ENCODE peak calls at places on chromosomes 5 and 9, in four cellular contexts. One of them, this sample, is unnamed.

GRCh38 chr9:3361115-3361514 is 164.7 kb downstream of the RFX3 start:
- DNase-seq in HL-60: no peak
- DNase-seq in K562: no peak
- DNase-seq in GM12878: no peak
- DNase-seq in this sample: no peak

GRCh38 chr5:111070272-111071134 is 1.0 kb upstream of the TSLP start:
- DNase-seq in HL-60: no peak
- DNase-seq in K562: no peak
- DNase-seq in GM12878: no peak
- DNase-seq in this sample: no peak

GRCh38 chr5:109141499-109142200 is 268.1 kb downstream of the PJA2 start:
- DNase-seq in HL-60: no peak
- DNase-seq in GM12878: no peak
- DNase-seq in K562: no peak
- DNase-seq in this sample: no peak

GRCh38 chr9:136437430-136437829 is 2.2 kb downstream of the INPP5E start:
- DNase-seq in K562: no peak
- DNase-seq in GM12878: no peak
- DNase-seq in HL-60: no peak
- DNase-seq in this sample: no peak

GRCh38 chr5:3780907-3781306 is 185.3 kb downstream of the IRX1 start:
- DNase-seq in HL-60: no peak
- DNase-seq in K562: no peak
- DNase-seq in GM12878: no peak
- DNase-seq in this sample: no peak

GRCh38 chr5:60960591-60960990 is 15.6 kb downstream of the NDUFAF2 start:
- DNase-seq in K562: no peak
- DNase-seq in GM12878: no peak
- DNase-seq in HL-60: no peak
- DNase-seq in this sample: no peak

GRCh38 chr5:154179846-154180710 is 10.5 kb upstream of the GALNT10 start:
- DNase-seq in K562: peak
- DNase-seq in GM12878: no peak
- DNase-seq in HL-60: no peak
- DNase-seq in this sample: no peak

GRCh38 chr5:16515532-16515931 is 49.9 kb upstream of the ZNF622 start:
- DNase-seq in HL-60: no peak
- DNase-seq in GM12878: no peak
- DNase-seq in K562: no peak
- DNase-seq in this sample: no peak

GRCh38 chr5:58261605-58262004 is 198.3 kb downstream of the PLK2 start:
- DNase-seq in GM12878: no peak
- DNase-seq in HL-60: no peak
- DNase-seq in K562: no peak
- DNase-seq in this sample: no peak

GRCh38 chr5:181211208-181211607 is 6.2 kb upstream of the TRIM7 start:
- DNase-seq in HL-60: no peak
- DNase-seq in K562: peak
- DNase-seq in GM12878: no peak
- DNase-seq in this sample: no peak

GRCh38 chr5:65468633-65469032 is 13.1 kb downstream of the ADAMTS6 start:
- DNase-seq in HL-60: no peak
- DNase-seq in GM12878: no peak
- DNase-seq in K562: no peak
- DNase-seq in this sample: no peak

GRCh38 chr5:173326501-173326960 is 1.7 kb downstream of the STC2 start:
- DNase-seq in HL-60: no peak
- DNase-seq in K562: peak
- DNase-seq in GM12878: no peak
- DNase-seq in this sample: no peak

GRCh38 chr5:141501805-141502204 is 12.9 kb downstream of the PCDHGC5 start:
- DNase-seq in K562: no peak
- DNase-seq in GM12878: no peak
- DNase-seq in HL-60: no peak
- DNase-seq in this sample: no peak

GRCh38 chr5:139668064-139668880 is 20.1 kb downstream of the CXXC5 start:
- DNase-seq in K562: peak
- DNase-seq in GM12878: no peak
- DNase-seq in HL-60: no peak
- DNase-seq in this sample: no peak

GRCh38 chr5:178781936-178782335 is 51.5 kb upstream of the ZNF354A start:
- DNase-seq in HL-60: no peak
- DNase-seq in GM12878: no peak
- DNase-seq in K562: no peak
- DNase-seq in this sample: no peak

GRCh38 chr5:23419115-23419514 is 88.3 kb upstream of the PRDM9 start:
- DNase-seq in HL-60: no peak
- DNase-seq in K562: no peak
- DNase-seq in GM12878: no peak
- DNase-seq in this sample: no peak

GRCh38 chr5:44842491-44843282 is 33.9 kb downstream of the MRPS30 start:
- DNase-seq in HL-60: no peak
- DNase-seq in GM12878: no peak
- DNase-seq in K562: no peak
- DNase-seq in this sample: no peak

DNA sequence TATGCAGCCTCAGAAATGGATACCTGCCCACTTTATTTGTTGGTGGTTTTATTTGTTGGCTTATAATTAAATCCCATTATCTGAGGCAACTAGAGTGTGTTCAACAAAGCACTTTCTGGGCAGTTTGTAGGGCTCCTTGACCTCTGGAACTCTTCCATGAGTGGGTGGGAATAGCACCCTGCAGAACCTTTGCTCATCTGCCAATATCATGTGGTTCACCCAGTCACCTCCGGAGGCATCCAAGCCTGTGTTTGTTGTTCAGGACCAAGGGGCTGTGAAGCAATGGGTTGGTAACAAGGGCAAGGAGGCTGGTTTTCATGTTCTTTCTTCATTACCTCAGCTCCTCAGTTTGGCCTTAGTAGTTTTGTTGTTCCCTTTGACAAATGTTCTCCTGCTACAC is 314.0 kb downstream of the NDUFS4 start:
- DNase-seq in K562: peak
- DNase-seq in GM12878: no peak
- DNase-seq in HL-60: no peak
- DNase-seq in this sample: no peak
- TF ChIP-seq POLR2AphosphoS5 in K562: no peak
- TF ChIP-seq POLR2AphosphoS5 in GM12878: no peak
- TF ChIP-seq POLR2AphosphoS5 in HL-60: no peak
- TF ChIP-seq POLR2AphosphoS5 in this sample: no peak

DNA sequence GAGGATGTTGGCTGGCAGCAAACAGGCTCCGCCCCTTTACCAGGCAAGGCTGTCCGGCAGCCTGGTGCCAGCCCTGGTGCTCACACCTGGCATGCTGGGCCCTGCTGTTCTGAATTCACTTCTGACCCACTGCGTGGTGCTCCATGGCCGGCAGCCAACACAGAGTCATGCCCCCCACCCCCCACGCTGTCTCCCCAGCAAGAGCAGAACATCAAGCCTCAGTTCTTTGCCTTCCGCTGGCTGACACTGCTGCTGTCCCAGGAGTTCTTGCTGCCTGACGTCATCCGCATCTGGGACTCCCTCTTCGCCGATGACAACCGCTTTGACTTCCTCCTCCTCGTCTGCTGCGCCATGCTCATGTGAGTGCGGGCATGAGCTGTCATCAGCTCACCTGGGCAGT is 12.6 kb upstream of the ENDOG start:
- DNase-seq in K562: no peak
- DNase-seq in HL-60: no peak
- DNase-seq in GM12878: no peak
- DNase-seq in this sample: no peak
- TF ChIP-seq SPI1 in K562: no peak
- TF ChIP-seq SPI1 in HL-60: no peak
- TF ChIP-seq SPI1 in GM12878: no peak
- TF ChIP-seq SPI1 in this sample: no peak

DNA sequence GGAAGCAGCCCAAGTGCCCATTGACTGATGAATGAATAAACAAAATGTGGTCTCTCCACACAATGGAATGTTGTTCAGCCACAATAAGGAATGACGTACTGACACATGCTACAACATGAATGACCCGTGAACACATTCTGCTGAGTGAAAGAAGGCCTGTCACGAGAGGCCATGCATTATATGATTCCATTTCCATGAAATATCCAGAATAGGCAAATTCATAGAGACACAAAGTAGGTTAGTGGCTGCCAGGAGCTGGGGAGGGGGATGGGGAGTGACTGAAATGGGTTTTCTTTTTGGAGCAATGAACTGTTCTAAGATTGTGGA is 41.4 kb downstream of the BICD2 start:
- DNase-seq in HL-60: no peak
- DNase-seq in K562: no peak
- DNase-seq in GM12878: no peak
- DNase-seq in this sample: no peak
- TF ChIP-seq POLR2AphosphoS5 in HL-60: no peak
- TF ChIP-seq POLR2AphosphoS5 in K562: no peak
- TF ChIP-seq POLR2AphosphoS5 in GM12878: no peak
- TF ChIP-seq POLR2AphosphoS5 in this sample: no peak

GRCh38 chr5:37552770-37553719 is 173.9 kb downstream of the WDR70 start:
- DNase-seq in K562: peak
- DNase-seq in HL-60: no peak
- DNase-seq in GM12878: no peak
- DNase-seq in this sample: no peak
- TF ChIP-seq SPI1 in K562: peak
- TF ChIP-seq SPI1 in HL-60: peak
- TF ChIP-seq SPI1 in GM12878: no peak
- TF ChIP-seq SPI1 in this sample: no peak

DNA sequence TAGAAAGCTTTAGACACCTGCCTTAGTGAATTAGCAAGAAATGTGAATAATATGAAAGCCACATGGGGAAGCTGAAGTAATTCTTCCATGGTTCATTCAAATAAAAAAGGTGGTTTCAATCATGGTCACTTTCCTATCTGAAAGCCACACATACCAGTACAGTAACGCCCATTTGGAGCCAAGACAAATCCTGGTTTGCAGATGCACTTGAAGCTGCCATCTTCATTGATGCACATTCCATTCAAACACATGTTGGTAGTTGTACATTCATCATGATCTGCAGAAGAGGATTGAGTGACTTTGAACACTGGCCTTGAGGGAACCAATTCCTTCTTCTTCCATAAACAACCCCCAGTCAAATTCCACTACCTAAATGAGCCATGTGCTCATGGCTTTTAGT is 161.5 kb downstream of the FBN2 start:
- DNase-seq in K562: no peak
- DNase-seq in GM12878: no peak
- DNase-seq in HL-60: no peak
- DNase-seq in this sample: no peak
- TF ChIP-seq POLR2AphosphoS5 in K562: no peak
- TF ChIP-seq POLR2AphosphoS5 in GM12878: no peak
- TF ChIP-seq POLR2AphosphoS5 in HL-60: no peak
- TF ChIP-seq POLR2AphosphoS5 in this sample: no peak

GRCh38 chr9:134796882-134797281 is 83.7 kb upstream of the FCN2 start:
- DNase-seq in GM12878: no peak
- DNase-seq in K562: no peak
- DNase-seq in HL-60: no peak
- DNase-seq in this sample: no peak

GRCh38 chr9:134804871-134805270 is 75.7 kb upstream of the FCN2 start:
- DNase-seq in K562: no peak
- DNase-seq in GM12878: no peak
- DNase-seq in HL-60: no peak
- DNase-seq in this sample: no peak

GRCh38 chr9:134802201-134802795 is 78.3 kb upstream of the FCN2 start:
- DNase-seq in K562: no peak
- DNase-seq in HL-60: no peak
- DNase-seq in GM12878: no peak
- DNase-seq in this sample: no peak

GRCh38 chr9:134800791-134801339 is 79.7 kb upstream of the FCN2 start:
- DNase-seq in GM12878: no peak
- DNase-seq in K562: no peak
- DNase-seq in HL-60: no peak
- DNase-seq in this sample: no peak
- TF ChIP-seq SPI1 in GM12878: no peak
- TF ChIP-seq SPI1 in K562: no peak
- TF ChIP-seq SPI1 in HL-60: no peak
- TF ChIP-seq SPI1 in this sample: no peak

DNA sequence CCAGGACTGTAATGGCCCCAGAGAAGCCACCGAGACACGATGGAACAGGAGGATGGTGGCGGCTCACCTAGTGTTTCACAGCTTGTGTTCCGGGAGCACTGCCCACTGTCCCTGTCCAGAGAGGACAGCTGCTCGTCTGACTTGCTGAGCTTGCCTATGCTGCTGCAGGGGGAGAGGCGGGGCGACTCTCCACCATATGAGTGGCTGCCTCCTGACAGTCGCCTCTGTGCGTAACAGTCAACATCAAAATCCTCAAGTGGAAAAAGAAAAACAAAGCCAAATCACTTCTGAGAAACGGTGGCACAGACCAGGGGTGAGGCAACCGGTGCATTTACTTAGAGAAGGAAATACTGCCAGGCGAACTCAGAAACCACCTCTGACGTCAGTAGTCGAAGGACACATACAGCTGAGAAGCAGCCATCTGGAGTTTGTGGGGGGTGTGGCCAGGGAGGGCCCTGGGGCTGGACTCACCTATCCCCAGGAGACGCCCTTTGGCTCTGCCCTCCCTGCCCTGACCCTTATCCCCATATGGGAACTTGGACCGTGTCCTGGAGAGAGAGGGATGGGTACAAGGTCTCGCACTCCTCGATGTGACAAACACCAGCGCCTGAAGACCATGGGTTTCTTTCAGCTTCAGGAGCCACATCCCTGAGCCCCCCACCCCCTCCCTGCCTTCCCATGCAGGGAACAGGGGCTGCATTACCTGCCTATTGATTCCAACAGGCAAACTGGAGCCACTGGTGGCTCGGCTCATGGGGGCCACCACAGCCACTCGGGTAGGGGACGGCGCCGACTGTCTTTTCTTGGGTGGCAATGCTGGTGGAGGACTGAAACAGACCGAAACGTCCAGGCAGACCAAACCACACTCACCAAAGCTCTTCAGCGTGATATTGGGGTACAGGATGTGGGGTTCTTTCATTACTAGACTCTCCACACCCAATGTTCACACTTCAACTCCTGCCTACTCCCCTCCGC is 82.8 kb downstream of the PRRT1B start:
- DNase-seq in K562: no peak
- DNase-seq in HL-60: no peak
- DNase-seq in GM12878: no peak
- DNase-seq in this sample: no peak
- TF ChIP-seq POLR2AphosphoS5 in K562: no peak
- TF ChIP-seq POLR2AphosphoS5 in HL-60: peak
- TF ChIP-seq POLR2AphosphoS5 in GM12878: peak
- TF ChIP-seq POLR2AphosphoS5 in this sample: no peak